ENCODE peak calls at places on chromosome 12, in seven cellular contexts. G is mesendoderm, P is NCI-H1105 treated with DMSO at 0.1 percent for 48 hours, F is heart left ventricle, L is ovary, Y is IMR-90, M is GM10248. B is an unnamed sample.

GRCh38 chr12:106976013-106976658 is 10.8 kb downstream of the MTERF2 start:
- DNase-seq in G (no peak), P (no peak), F (no peak), L (no peak), Y (peak), M (no peak), B (no peak)

GRCh38 chr12:6074979-6075585 is 49.4 kb downstream of the VWF start:
- DNase-seq in G (no peak), P (no peak), F (peak), L (no peak), Y (no peak), M (peak), B (no peak)

GRCh38 chr12:79296128-79296527 is 394.6 kb downstream of the PAWR start:
- DNase-seq in G (no peak), P (no peak), F (no peak), L (no peak), Y (peak), M (no peak), B (no peak)

GRCh38 chr12:54579696-54580333 is 8.6 kb downstream of the PPP1R1A start:
- DNase-seq in G (peak), P (peak), F (peak), L (peak), Y (peak), M (peak), B (peak)

GRCh38 chr12:124659003-124659402 is 91.6 kb upstream of the NCOR2 start:
- DNase-seq in G (no peak), P (no peak), F (no peak), L (no peak), Y (no peak), M (no peak), B (no peak)

GRCh38 chr12:78970041-78970440 is 105.5 kb downstream of the SYT1 start:
- DNase-seq in G (no peak), P (no peak), F (no peak), L (no peak), Y (peak), M (no peak), B (no peak)

GRCh38 chr12:18683603-18684002 is 54.2 kb downstream of the PLCZ1 start:
- DNase-seq in G (peak), P (no peak), F (no peak), L (no peak), Y (peak), M (no peak), B (no peak)

GRCh38 chr12:117498256-117498655 is 136.8 kb upstream of the NOS1 start:
- DNase-seq in G (no peak), P (no peak), F (no peak), L (no peak), Y (no peak), M (no peak), B (no peak)

GRCh38 chr12:94617101-94617500 is 33.3 kb downstream of the TMCC3 start:
- DNase-seq in G (peak), P (no peak), F (no peak), L (no peak), Y (no peak), M (no peak), B (no peak)

B was measured in smooth muscle cell of the brain vasculature.